ENCODE peak calls at places on chromosome 5, in nine cellular contexts. D is epithelial cell of esophagus, V is Panc1, T is endothelial cell, P is GM23338, C is BJ, Q is cardiac fibroblast, K is foreskin fibroblast, N is esophagus squamous epithelium. G is an unnamed sample.
A peak's percentile ranks its signal among the peaks of the same experiment; 100 is the strongest.

GRCh38 chr5:1659100-1660036 is 135.6 kb upstream of the LPCAT1 start:
- DNase-seq in P (no peak), N (no peak), V (no peak), K (no peak), T (no peak), D (no peak), Q (no peak), C (no peak), G (no peak)

GRCh38 chr5:136016945-136017530 is 11.8 kb upstream of the TGFBI start:
- DNase-seq in P (no peak), C (no peak), T (no peak), Q (peak; percentile 93), K (peak; percentile 96), D (peak; percentile 94), V (no peak), N (no peak), G (no peak)

GRCh38 chr5:167783145-167783817 is 508.2 kb upstream of the WWC1 start:
- DNase-seq in P (no peak), Q (peak; percentile 10), T (no peak), K (no peak), D (no peak), N (no peak), C (no peak), V (no peak), G (no peak)

GRCh38 chr5:109585012-109585599 is 104.6 kb upstream of the MAN2A1 start:
- DNase-seq in V (no peak), C (no peak), P (no peak), Q (peak; percentile 31), K (no peak), D (peak; percentile 19), T (no peak), N (no peak), G (peak; percentile 12)

GRCh38 chr5:23820764-23821471 is 313.5 kb downstream of the PRDM9 start:
- DNase-seq in N (no peak), D (peak; percentile 71), K (no peak), C (no peak), P (peak; percentile 66), V (no peak), Q (peak; percentile 45), T (no peak), G (no peak)

GRCh38 chr5:68378204-68378830 is 162.8 kb downstream of the PIK3R1 start:
- DNase-seq in D (no peak), P (peak; percentile 7), C (no peak), N (no peak), T (no peak), Q (no peak), K (no peak), V (no peak), G (no peak)

GRCh38 chr5:135135530-135136201 is 101.6 kb upstream of the PITX1 start:
- DNase-seq in T (no peak), V (no peak), N (no peak), D (peak; percentile 70), K (no peak), Q (peak; percentile 46), P (no peak), C (no peak), G (no peak)

GRCh38 chr5:113005454-113005853 is 28.9 kb downstream of the DCP2 start:
- DNase-seq in T (no peak), N (no peak), Q (peak; percentile 77), V (no peak), C (no peak), K (no peak), P (no peak), D (peak; percentile 43), G (no peak)

GRCh38 chr5:5710471-5710870 is 288.0 kb downstream of the ICE1 start:
- DNase-seq in T (no peak), K (no peak), N (no peak), C (no peak), V (no peak), Q (no peak), P (no peak), D (no peak), G (no peak)

GRCh38 chr5:113900831-113901230 is 387.3 kb downstream of the YTHDC2 start:
- DNase-seq in D (no peak), P (no peak), V (no peak), N (no peak), Q (no peak), C (no peak), T (no peak), K (no peak), G (no peak)

GRCh38 chr5:170280090-170280493 is 17.5 kb downstream of the LCP2 start:
- DNase-seq in Q (no peak), P (peak; percentile 77), N (no peak), V (no peak), K (no peak), C (no peak), D (no peak), T (no peak), G (no peak)

GRCh38 chr5:137498301-137498735 is 808 bp downstream of the SPOCK1 start:
- DNase-seq in V (no peak), T (peak; percentile 48), N (no peak), C (no peak), Q (peak; percentile 42), K (peak; percentile 18), P (peak; percentile 60), D (peak; percentile 55), G (no peak)

GRCh38 chr5:124866355-124867063 is 120.1 kb upstream of the ZNF608 start:
- DNase-seq in N (no peak), Q (no peak), D (no peak), V (no peak), P (no peak), K (peak; percentile 28), C (no peak), T (no peak), G (no peak)

GRCh38 chr5:149730620-149731331 is 666 bp downstream of the PPARGC1B start:
- DNase-seq in D (peak; percentile 36), Q (peak; percentile 14), K (no peak), T (peak; percentile 46), V (no peak), N (no peak), C (no peak), P (peak; percentile 75), G (no peak)

GRCh38 chr5:151751593-151751992 is 6.8 kb downstream of the ATOX1 start:
- DNase-seq in D (no peak), N (no peak), Q (no peak), K (no peak), T (no peak), V (no peak), P (no peak), C (no peak), G (no peak)

GRCh38 chr5:30502277-30502676 is 691.2 kb upstream of the CDH6 start:
- DNase-seq in V (peak; percentile 7), Q (peak; percentile 63), T (no peak), N (no peak), C (no peak), K (no peak), P (no peak), D (peak; percentile 51), G (no peak)

DNA sequence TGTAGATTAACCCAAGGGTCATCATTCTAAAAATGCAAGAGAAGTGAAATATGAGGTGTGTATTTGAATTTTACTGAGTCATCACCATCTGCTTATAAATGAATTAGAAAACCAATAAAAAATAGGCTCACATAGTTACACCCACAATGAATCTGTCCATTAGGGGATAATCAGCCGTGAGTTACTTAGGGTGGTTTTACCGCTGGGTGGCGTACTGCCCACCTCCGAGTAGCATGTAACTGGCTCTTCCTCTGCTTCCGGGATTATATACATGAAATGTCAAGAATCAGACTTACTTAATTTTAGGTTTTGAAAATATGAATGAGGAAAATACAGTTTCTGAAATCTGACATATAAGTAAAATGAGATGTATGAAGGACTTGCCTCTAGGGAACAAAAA is 332.9 kb upstream of the CCNG1 start:
- DNase-seq in K (no peak), Q (no peak), N (no peak), C (no peak), P (peak; percentile 76), V (no peak), D (no peak), T (peak; percentile 44), G (no peak)
- TF ChIP-seq CTCF in K (no peak), Q (no peak), N (no peak), C (no peak), P (peak; percentile 92), V (no peak), D (no peak), T (peak; percentile 60), G (no peak)

GRCh38 chr5:143208781-143209510 is 194.5 kb downstream of the NR3C1 start:
- DNase-seq in N (no peak), C (no peak), T (no peak), Q (no peak), D (no peak), P (peak; percentile 34), V (peak; percentile 2), K (no peak), G (peak; percentile 16)
- TF ChIP-seq CTCF in N (no peak), C (no peak), T (peak; percentile 18), Q (peak; percentile 23), D (peak; percentile 15), P (peak; percentile 32), V (peak; percentile 26), K (no peak), G (no peak)

DNA sequence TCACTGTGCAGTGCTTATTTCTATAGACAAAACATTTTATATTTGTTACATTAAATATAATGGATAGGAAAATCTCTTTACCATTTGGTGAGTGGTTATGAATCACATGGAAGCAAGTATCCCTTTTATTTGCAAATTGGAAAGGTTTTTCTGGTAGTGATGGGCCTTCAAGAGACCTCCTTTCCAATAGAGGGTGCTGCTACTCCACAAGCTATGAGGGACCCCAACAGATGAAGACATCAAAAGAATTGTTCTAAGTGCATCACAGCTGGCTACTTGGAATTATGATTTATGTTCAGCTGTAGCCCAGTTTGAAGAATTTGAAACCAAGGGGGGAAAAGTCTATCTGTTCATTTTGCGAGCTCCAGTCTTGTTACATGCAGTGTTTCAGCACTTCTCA is 493.7 kb upstream of the SGCD start:
- DNase-seq in T (no peak), Q (no peak), K (no peak), C (no peak), N (no peak), P (peak; percentile 15), V (no peak), D (no peak), G (no peak)
- TF ChIP-seq CTCF in T (no peak), Q (no peak), K (no peak), C (no peak), N (no peak), P (peak; percentile 45), V (no peak), D (no peak), G (peak; percentile 31)

DNA sequence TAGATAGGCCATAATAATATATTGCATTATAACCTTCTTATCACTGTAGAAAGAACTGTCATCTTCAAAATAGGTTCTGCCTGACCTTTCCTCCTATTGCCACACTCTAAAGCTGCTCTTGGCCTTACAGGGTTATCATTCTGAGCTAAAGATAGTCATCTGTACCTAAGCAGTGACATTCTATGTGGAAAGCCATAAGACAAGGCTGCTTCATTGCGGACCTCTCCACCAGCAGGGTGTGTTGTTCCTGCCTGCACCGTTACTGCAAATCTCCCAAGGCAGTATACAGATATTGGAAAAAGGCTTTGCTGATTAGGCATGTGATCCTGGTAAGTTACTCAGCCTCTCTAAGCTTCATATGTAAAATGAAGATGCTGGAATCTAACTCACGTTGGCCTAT is 8.1 kb downstream of the ZNF622 start:
- DNase-seq in Q (no peak), P (no peak), T (no peak), V (no peak), C (no peak), K (no peak), D (no peak), N (no peak), G (no peak)
- TF ChIP-seq CTCF in Q (peak; percentile 1), P (no peak), T (no peak), V (no peak), C (no peak), K (no peak), D (peak; percentile 14), N (no peak), G (no peak)

G was measured in AG04449.